ENCODE peak calls at places on chromosomes 3 and 15, in four cellular contexts. T is thoracic aorta, E is AG04450, V is osteoblast. U is an unnamed sample.

GRCh38 chr3:149085828-149086231 is 503 bp downstream of the HLTF start:
- DNase-seq in T (no peak), E (no peak), V (peak; percentile 76), U (no peak)

GRCh38 chr3:85342915-85343314 is 384.1 kb downstream of the CADM2 start:
- DNase-seq in T (no peak), E (no peak), V (no peak), U (no peak)

GRCh38 chr15:97521894-97522293 is 438.6 kb upstream of the ARRDC4 start:
- DNase-seq in T (no peak), E (no peak), V (no peak), U (no peak)

GRCh38 chr3:8903191-8903590 is 60.1 kb downstream of the RAD18 start:
- DNase-seq in T (no peak), E (no peak), V (no peak), U (no peak)

GRCh38 chr3:139670196-139670595 is 7.6 kb downstream of the NMNAT3 start:
- DNase-seq in T (no peak), E (no peak), V (no peak), U (no peak)

GRCh38 chr3:182787302-182788036 is 5.8 kb upstream of the ATP11B start:
- DNase-seq in T (no peak), E (no peak), V (peak; percentile 89), U (no peak)

GRCh38 chr15:69523010-69524001 is 70.7 kb downstream of the RPLP1 start:
- DNase-seq in T (no peak), E (peak; percentile 45), V (peak; percentile 95), U (no peak)

GRCh38 chr3:25889132-25889917 is 99.4 kb downstream of the OXSM start:
- DNase-seq in T (no peak), E (no peak), V (no peak), U (no peak)

GRCh38 chr15:58528197-58528870 is 96.5 kb downstream of the LIPC start:
- DNase-seq in T (no peak), E (no peak), V (no peak), U (no peak)

GRCh38 chr3:138360272-138361192 is 12.2 kb downstream of the MRAS start:
- DNase-seq in T (no peak), E (no peak), V (no peak), U (no peak)

GRCh38 chr3:151468284-151468917 is 7.5 kb upstream of the IGSF10 start:
- DNase-seq in T (no peak), E (peak; percentile 42), V (peak; percentile 38), U (no peak)

GRCh38 chr3:57292895-57293526 is 526 bp upstream of the ASB14 start:
- DNase-seq in T (no peak), E (no peak), V (no peak), U (no peak)

GRCh38 chr3:94548581-94549316 is 485.9 kb downstream of the NSUN3 start:
- DNase-seq in T (no peak), E (no peak), V (no peak), U (no peak)

GRCh38 chr3:50525987-50526386 is 22.6 kb upstream of the CACNA2D2 start:
- DNase-seq in T (no peak), E (no peak), V (peak; percentile 98), U (peak; percentile 57)

GRCh38 chr3:50523170-50523865 is 19.9 kb upstream of the CACNA2D2 start:
- DNase-seq in T (no peak), E (no peak), V (no peak), U (no peak)

GRCh38 chr3:50525191-50525590 is 21.8 kb upstream of the CACNA2D2 start:
- DNase-seq in T (no peak), E (no peak), V (no peak), U (no peak)

GRCh38 chr3:50521572-50521971 is 18.1 kb upstream of the CACNA2D2 start:
- DNase-seq in T (no peak), E (no peak), V (no peak), U (no peak)

DNA sequence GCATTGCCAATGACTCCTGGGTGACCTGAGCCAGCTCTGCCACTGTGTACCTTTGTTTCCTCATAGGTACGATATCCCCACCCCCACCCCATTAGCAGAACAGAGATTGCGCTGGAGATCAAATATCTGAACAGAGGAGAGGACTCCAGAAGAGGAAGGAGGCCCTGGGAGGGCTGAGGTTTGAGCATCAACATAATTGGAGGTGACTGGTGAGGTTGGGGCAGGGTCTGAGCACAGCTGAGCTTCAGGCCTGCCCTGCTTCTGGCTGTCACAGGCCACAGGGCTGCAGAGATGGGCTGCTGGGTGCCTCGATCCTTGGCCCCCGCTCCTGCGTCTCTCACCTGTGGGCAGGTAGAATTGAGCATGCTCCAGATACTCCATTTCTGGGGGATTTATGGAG is 21.3 kb upstream of the CACNA2D2 start:
- DNase-seq in T (no peak), E (no peak), V (no peak), U (no peak)
- H3K27me3 ChIP-seq in T (no peaks in the 10 kb centered on the region), E (peaks cover 40% of the 10 kb centered on the region), V (peaks cover 16% of the 10 kb centered on the region), U (peaks cover 26% of the 10 kb centered on the region)

DNA sequence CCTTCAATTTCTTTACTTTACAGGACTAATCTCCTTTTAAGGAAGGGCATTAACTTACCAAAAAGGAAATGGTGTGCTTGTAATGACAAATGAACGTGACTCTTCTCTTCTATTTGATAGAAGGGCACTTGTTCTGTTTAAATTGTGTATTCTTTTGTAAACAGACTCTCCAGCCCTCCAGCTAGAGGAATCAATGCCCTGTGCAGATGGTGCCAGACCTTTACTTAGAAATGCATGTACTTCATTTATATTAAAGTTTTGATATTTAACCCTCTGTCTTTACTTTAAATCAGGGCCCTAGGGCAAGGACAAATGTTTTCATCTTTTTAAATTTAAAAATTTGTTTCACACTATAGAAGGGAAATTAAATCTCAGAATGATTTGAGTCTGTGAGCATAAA is 355.1 kb downstream of the GBE1 start:
- DNase-seq in T (no peak), E (no peak), V (no peak), U (no peak)
- TF ChIP-seq CTCF in T (no peak), E (no peak), V (no peak), U (no peak)

GRCh38 chr3:4083225-4084015 is 219.7 kb upstream of the SETMAR start:
- DNase-seq in T (no peak), E (no peak), V (no peak), U (no peak)

GRCh38 chr3:4078903-4079302 is 224.3 kb upstream of the SETMAR start:
- DNase-seq in T (no peak), E (no peak), V (no peak), U (no peak)

DNA sequence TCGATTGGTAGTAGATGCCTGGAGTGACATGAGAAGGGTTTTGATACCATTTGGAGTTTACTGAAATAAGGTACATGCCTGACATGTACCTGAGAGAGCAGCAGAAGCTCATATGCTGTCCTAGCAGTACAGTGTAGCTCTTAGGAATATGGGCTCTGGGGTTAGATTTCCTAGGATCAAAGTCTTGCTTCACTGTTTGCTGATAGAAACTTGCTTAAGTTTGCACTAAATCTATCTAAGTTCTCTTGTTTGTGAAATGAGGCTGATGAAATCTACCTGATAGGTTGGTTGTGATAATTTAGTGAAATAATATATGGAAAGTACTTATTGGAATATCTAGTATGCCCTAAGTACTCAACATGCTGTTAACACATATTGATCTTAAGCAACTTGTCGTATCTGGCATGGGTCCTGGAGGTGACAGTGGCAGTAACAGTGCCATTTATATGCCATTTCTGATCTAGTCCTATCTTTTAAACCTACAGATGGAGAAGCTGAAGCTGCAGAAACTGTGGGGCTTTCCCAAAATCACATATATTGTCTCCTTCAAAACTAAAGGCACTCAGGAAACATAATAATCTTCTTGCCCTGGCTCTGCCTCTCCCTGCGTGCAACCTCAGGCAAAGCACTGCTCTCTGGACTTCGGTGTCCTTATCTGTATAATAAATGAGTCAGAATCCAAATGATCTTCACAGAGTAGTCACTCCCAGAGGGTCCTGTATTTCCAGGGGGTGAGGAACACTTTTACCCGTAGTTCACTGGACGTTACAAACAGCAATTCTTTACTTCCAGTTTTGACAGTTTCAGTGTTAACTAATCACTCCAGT is 223.6 kb upstream of the SETMAR start:
- DNase-seq in T (no peak), E (no peak), V (no peak), U (no peak)
- H3K27me3 ChIP-seq in T (no peaks in the 10 kb centered on the region), E (no peaks in the 10 kb centered on the region), V (no peaks in the 10 kb centered on the region), U (no peaks in the 10 kb centered on the region)

DNA sequence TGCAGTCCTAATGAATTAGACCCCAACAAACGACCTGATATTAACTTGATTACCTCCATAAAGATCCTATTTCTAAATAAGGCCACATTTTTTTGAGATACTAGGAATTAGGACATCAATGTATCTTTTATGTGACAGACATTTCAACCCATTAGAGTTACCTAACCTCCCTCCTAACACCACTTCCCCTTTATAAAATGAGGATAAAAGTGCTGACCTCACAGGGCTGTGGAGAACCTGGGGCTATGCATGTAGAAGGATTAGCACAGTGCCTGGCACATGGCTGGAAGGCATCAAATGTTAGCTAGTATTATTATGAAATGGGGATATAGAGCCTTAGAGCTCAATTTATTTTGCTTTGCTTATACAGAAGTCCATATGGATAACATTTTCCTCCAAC is 53.5 kb upstream of the LRRN1 start:
- DNase-seq in T (no peak), E (no peak), V (no peak), U (no peak)
- TF ChIP-seq CTCF in T (no peak), E (no peak), V (no peak), U (no peak)

GRCh38 chr3:12121466-12121865 is 37.2 kb downstream of the TIMP4 start:
- DNase-seq in T (no peak), E (no peak), V (no peak), U (no peak)
- H3K27me3 ChIP-seq in T (no peaks in the 10 kb centered on the region), E (peaks cover 15% of the 10 kb centered on the region), V (peaks cover 16% of the 10 kb centered on the region), U (no peaks in the 10 kb centered on the region)